ENCODE peak calls at places on chromosomes 16 and 17, in six cellular contexts. One of them, this sample, is unnamed.

GRCh38 chr17:49640556-49640955 is 37.3 kb downstream of the SPOP start:
- DNase-seq in lower lobe of right lung: no peak
- DNase-seq in GM04504: no peak
- DNase-seq in fibroblast of lung: no peak
- DNase-seq in neural crest cell: no peak
- DNase-seq in activated naive CD4-positive, alpha-beta T cell: no peak
- DNase-seq in this sample: no peak

GRCh38 chr16:86893513-86893912 is 315.2 kb downstream of the FOXL1 start:
- DNase-seq in lower lobe of right lung: no peak
- DNase-seq in GM04504: no peak
- DNase-seq in fibroblast of lung: no peak
- DNase-seq in neural crest cell: no peak
- DNase-seq in activated naive CD4-positive, alpha-beta T cell: no peak
- DNase-seq in this sample: no peak

GRCh38 chr17:11990363-11990983 is 6.8 kb downstream of the ZNF18 start:
- DNase-seq in lower lobe of right lung: no peak
- DNase-seq in GM04504: no peak
- DNase-seq in fibroblast of lung: no peak
- DNase-seq in neural crest cell: no peak
- DNase-seq in activated naive CD4-positive, alpha-beta T cell: no peak
- DNase-seq in this sample: no peak

GRCh38 chr17:50779747-50780363 is 12.5 kb upstream of the ANKRD40CL start:
- DNase-seq in lower lobe of right lung: no peak
- DNase-seq in GM04504: no peak
- DNase-seq in fibroblast of lung: no peak
- DNase-seq in neural crest cell: no peak
- DNase-seq in activated naive CD4-positive, alpha-beta T cell: no peak
- DNase-seq in this sample: no peak

GRCh38 chr16:30526137-30526822 is at the start of gene ZNF768:
- DNase-seq in lower lobe of right lung: peak; percentile 64
- DNase-seq in GM04504: no peak
- DNase-seq in fibroblast of lung: peak; percentile 14
- DNase-seq in neural crest cell: peak; percentile 23
- DNase-seq in activated naive CD4-positive, alpha-beta T cell: no peak
- DNase-seq in this sample: no peak

GRCh38 chr17:57468932-57469775 is 212.8 kb downstream of the MSI2 start:
- DNase-seq in lower lobe of right lung: no peak
- DNase-seq in GM04504: no peak
- DNase-seq in fibroblast of lung: no peak
- DNase-seq in neural crest cell: no peak
- DNase-seq in activated naive CD4-positive, alpha-beta T cell: no peak
- DNase-seq in this sample: no peak

GRCh38 chr17:79952915-79953314 is 82.8 kb downstream of the TBC1D16 start:
- DNase-seq in lower lobe of right lung: no peak
- DNase-seq in GM04504: no peak
- DNase-seq in fibroblast of lung: peak; percentile 9
- DNase-seq in neural crest cell: no peak
- DNase-seq in activated naive CD4-positive, alpha-beta T cell: no peak
- DNase-seq in this sample: no peak

GRCh38 chr16:85302018-85302847 is 190.0 kb upstream of the CIBAR2 start:
- DNase-seq in lower lobe of right lung: no peak
- DNase-seq in GM04504: no peak
- DNase-seq in fibroblast of lung: peak; percentile 91
- DNase-seq in neural crest cell: no peak
- DNase-seq in activated naive CD4-positive, alpha-beta T cell: no peak
- DNase-seq in this sample: no peak

GRCh38 chr17:41178843-41179616 is 1.0 kb upstream of the KRTAP4-2 start:
- DNase-seq in lower lobe of right lung: no peak
- DNase-seq in GM04504: peak; percentile 32
- DNase-seq in fibroblast of lung: peak; percentile 3
- DNase-seq in neural crest cell: no peak
- DNase-seq in activated naive CD4-positive, alpha-beta T cell: no peak
- DNase-seq in this sample: peak; percentile 38

GRCh38 chr16:30980434-30980833 is 4.6 kb upstream of the HSD3B7 start:
- DNase-seq in lower lobe of right lung: no peak
- DNase-seq in GM04504: no peak
- DNase-seq in fibroblast of lung: no peak
- DNase-seq in neural crest cell: no peak
- DNase-seq in activated naive CD4-positive, alpha-beta T cell: no peak
- DNase-seq in this sample: no peak

GRCh38 chr16:68508641-68509240 is 30.4 kb upstream of the ZFP90 start:
- DNase-seq in lower lobe of right lung: no peak
- DNase-seq in GM04504: no peak
- DNase-seq in fibroblast of lung: no peak
- DNase-seq in neural crest cell: no peak
- DNase-seq in activated naive CD4-positive, alpha-beta T cell: no peak
- DNase-seq in this sample: no peak

GRCh38 chr17:78918979-78919378 is 6.2 kb downstream of the TIMP2 start:
- DNase-seq in lower lobe of right lung: no peak
- DNase-seq in GM04504: no peak
- DNase-seq in fibroblast of lung: no peak
- DNase-seq in neural crest cell: no peak
- DNase-seq in activated naive CD4-positive, alpha-beta T cell: no peak
- DNase-seq in this sample: no peak

GRCh38 chr16:13189250-13189649 is 287.9 kb downstream of the SHISA9 start:
- DNase-seq in lower lobe of right lung: no peak
- DNase-seq in GM04504: no peak
- DNase-seq in fibroblast of lung: no peak
- DNase-seq in neural crest cell: no peak
- DNase-seq in activated naive CD4-positive, alpha-beta T cell: no peak
- DNase-seq in this sample: no peak

This sample was measured in foreskin fibroblast.